ENCODE peak calls at places on chromosomes 16 and 17, in four cellular contexts. One of them, this sample, is unnamed.

GRCh38 chr17:55641559-55642160 is 81.0 kb downstream of the TMEM100 start:
- DNase-seq in CD8-positive, alpha-beta memory T cell: no peak
- DNase-seq in AG04450: peak
- DNase-seq in thoracic aorta: no peak
- DNase-seq in this sample: no peak

GRCh38 chr16:50269769-50270509 is 3.6 kb downstream of the ADCY7 start:
- DNase-seq in CD8-positive, alpha-beta memory T cell: no peak
- DNase-seq in AG04450: no peak
- DNase-seq in thoracic aorta: no peak
- DNase-seq in this sample: no peak

GRCh38 chr17:71726320-71726719 is 394.5 kb upstream of the SOX9 start:
- DNase-seq in CD8-positive, alpha-beta memory T cell: no peak
- DNase-seq in AG04450: no peak
- DNase-seq in thoracic aorta: no peak
- DNase-seq in this sample: no peak

GRCh38 chr17:50605434-50605833 is 29.2 kb upstream of the ABCC3 start:
- DNase-seq in CD8-positive, alpha-beta memory T cell: no peak
- DNase-seq in AG04450: no peak
- DNase-seq in thoracic aorta: no peak
- DNase-seq in this sample: no peak

GRCh38 chr16:56643080-56643778 is 4.8 kb downstream of the MT1A start:
- DNase-seq in CD8-positive, alpha-beta memory T cell: peak
- DNase-seq in AG04450: no peak
- DNase-seq in thoracic aorta: peak
- DNase-seq in this sample: no peak

GRCh38 chr16:1125471-1125870 is 27.4 kb upstream of the CACNA1H start:
- DNase-seq in CD8-positive, alpha-beta memory T cell: no peak
- DNase-seq in AG04450: peak
- DNase-seq in thoracic aorta: no peak
- DNase-seq in this sample: no peak

GRCh38 chr17:30203471-30203981 is 32.0 kb downstream of the SLC6A4 start:
- DNase-seq in CD8-positive, alpha-beta memory T cell: no peak
- DNase-seq in AG04450: no peak
- DNase-seq in thoracic aorta: no peak
- DNase-seq in this sample: no peak

GRCh38 chr16:11511328-11511727 is 75.4 kb downstream of the LITAF start:
- DNase-seq in CD8-positive, alpha-beta memory T cell: no peak
- DNase-seq in AG04450: no peak
- DNase-seq in thoracic aorta: no peak
- DNase-seq in this sample: no peak

GRCh38 chr16:7313170-7313569 is 19.5 kb upstream of the RBFOX1 start:
- DNase-seq in CD8-positive, alpha-beta memory T cell: no peak
- DNase-seq in AG04450: no peak
- DNase-seq in thoracic aorta: no peak
- DNase-seq in this sample: no peak

GRCh38 chr17:31736855-31737625 is 122.0 kb downstream of the COPRS start:
- DNase-seq in CD8-positive, alpha-beta memory T cell: no peak
- DNase-seq in AG04450: no peak
- DNase-seq in thoracic aorta: no peak
- DNase-seq in this sample: no peak

GRCh38 chr17:81392909-81393654 is 2.2 kb upstream of the BAHCC1 start:
- DNase-seq in CD8-positive, alpha-beta memory T cell: no peak
- DNase-seq in AG04450: no peak
- DNase-seq in thoracic aorta: no peak
- DNase-seq in this sample: no peak

GRCh38 chr17:49843774-49844350 is 4.0 kb downstream of the TAC4 start:
- DNase-seq in CD8-positive, alpha-beta memory T cell: no peak
- DNase-seq in AG04450: no peak
- DNase-seq in thoracic aorta: no peak
- DNase-seq in this sample: no peak

GRCh38 chr16:20735504-20735903 is 6.1 kb downstream of the THUMPD1 start:
- DNase-seq in CD8-positive, alpha-beta memory T cell: no peak
- DNase-seq in AG04450: no peak
- DNase-seq in thoracic aorta: no peak
- DNase-seq in this sample: no peak

GRCh38 chr17:17050346-17051345 is 8.4 kb downstream of the MPRIP start:
- DNase-seq in CD8-positive, alpha-beta memory T cell: no peak
- DNase-seq in AG04450: no peak
- DNase-seq in thoracic aorta: no peak
- DNase-seq in this sample: no peak

GRCh38 chr17:17051380-17051779 is 9.1 kb downstream of the MPRIP start:
- DNase-seq in CD8-positive, alpha-beta memory T cell: no peak
- DNase-seq in AG04450: no peak
- DNase-seq in thoracic aorta: no peak
- DNase-seq in this sample: no peak

GRCh38 chr17:17051791-17052461 is 9.7 kb downstream of the MPRIP start:
- DNase-seq in CD8-positive, alpha-beta memory T cell: no peak
- DNase-seq in AG04450: no peak
- DNase-seq in thoracic aorta: no peak
- DNase-seq in this sample: no peak

GRCh38 chr17:17044846-17045561 is 2.7 kb downstream of the MPRIP start:
- DNase-seq in CD8-positive, alpha-beta memory T cell: no peak
- DNase-seq in AG04450: peak
- DNase-seq in thoracic aorta: no peak
- DNase-seq in this sample: no peak

GRCh38 chr17:17048106-17048505 is 5.8 kb downstream of the MPRIP start:
- DNase-seq in CD8-positive, alpha-beta memory T cell: no peak
- DNase-seq in AG04450: no peak
- DNase-seq in thoracic aorta: no peak
- DNase-seq in this sample: no peak
- H3K27ac ChIP-seq in CD8-positive, alpha-beta memory T cell: no peak
- H3K27ac ChIP-seq in AG04450: no peak
- H3K27ac ChIP-seq in thoracic aorta: no peak
- H3K27ac ChIP-seq in this sample: no peak

DNA sequence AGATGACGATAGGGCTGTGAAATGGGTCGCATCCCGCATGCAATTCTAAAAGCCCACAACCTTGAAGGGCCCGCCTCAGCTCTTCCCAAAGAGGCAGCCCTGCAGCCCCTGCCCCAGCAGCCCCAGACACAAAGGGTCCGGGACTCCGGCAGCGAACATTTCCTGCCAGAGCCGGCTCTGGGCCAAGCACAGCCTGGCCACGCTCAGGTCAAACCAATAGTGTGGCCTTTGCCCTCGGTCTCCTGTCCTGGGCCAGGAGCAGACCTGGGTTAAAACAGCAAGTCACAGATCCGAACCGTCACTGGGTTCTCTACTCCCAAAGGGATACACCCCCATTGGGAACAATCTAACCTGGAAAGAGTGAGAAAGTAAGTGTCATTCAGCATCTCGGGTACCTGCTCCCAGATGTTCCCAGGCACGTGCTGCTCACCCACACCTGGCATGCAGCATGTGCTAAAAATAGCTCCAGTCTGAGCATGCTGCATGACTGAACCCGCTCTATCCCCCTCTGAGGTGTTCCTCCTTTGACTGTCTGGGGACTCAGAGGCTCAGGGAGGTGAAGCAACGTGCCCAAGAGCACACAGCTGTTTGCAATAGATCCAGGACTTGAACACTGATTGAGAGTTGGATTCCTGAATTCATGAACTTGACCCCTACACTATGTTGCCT is 22.2 kb upstream of the ATP2A3 start:
- DNase-seq in CD8-positive, alpha-beta memory T cell: no peak
- DNase-seq in AG04450: no peak
- DNase-seq in thoracic aorta: no peak
- DNase-seq in this sample: no peak
- H3K27ac ChIP-seq in CD8-positive, alpha-beta memory T cell: no peak
- H3K27ac ChIP-seq in AG04450: no peak
- H3K27ac ChIP-seq in thoracic aorta: no peak
- H3K27ac ChIP-seq in this sample: no peak

GRCh38 chr16:86345521-86345920 is 164.8 kb upstream of the FOXF1 start:
- DNase-seq in CD8-positive, alpha-beta memory T cell: no peak
- DNase-seq in AG04450: no peak
- DNase-seq in thoracic aorta: no peak
- DNase-seq in this sample: no peak

GRCh38 chr16:86343111-86343642 is 167.2 kb upstream of the FOXF1 start:
- DNase-seq in CD8-positive, alpha-beta memory T cell: no peak
- DNase-seq in AG04450: peak
- DNase-seq in thoracic aorta: peak
- DNase-seq in this sample: no peak

GRCh38 chr16:86344881-86345280 is 165.4 kb upstream of the FOXF1 start:
- DNase-seq in CD8-positive, alpha-beta memory T cell: no peak
- DNase-seq in AG04450: no peak
- DNase-seq in thoracic aorta: no peak
- DNase-seq in this sample: no peak

GRCh38 chr16:86344586-86344871 is 165.8 kb upstream of the FOXF1 start:
- DNase-seq in CD8-positive, alpha-beta memory T cell: no peak
- DNase-seq in AG04450: no peak
- DNase-seq in thoracic aorta: no peak
- DNase-seq in this sample: no peak

GRCh38 chr16:86343733-86344585 is 166.4 kb upstream of the FOXF1 start:
- DNase-seq in CD8-positive, alpha-beta memory T cell: no peak
- DNase-seq in AG04450: no peak
- DNase-seq in thoracic aorta: no peak
- DNase-seq in this sample: no peak
- H3K27ac ChIP-seq in CD8-positive, alpha-beta memory T cell: no peak
- H3K27ac ChIP-seq in AG04450: peak
- H3K27ac ChIP-seq in thoracic aorta: peak
- H3K27ac ChIP-seq in this sample: no peak

DNA sequence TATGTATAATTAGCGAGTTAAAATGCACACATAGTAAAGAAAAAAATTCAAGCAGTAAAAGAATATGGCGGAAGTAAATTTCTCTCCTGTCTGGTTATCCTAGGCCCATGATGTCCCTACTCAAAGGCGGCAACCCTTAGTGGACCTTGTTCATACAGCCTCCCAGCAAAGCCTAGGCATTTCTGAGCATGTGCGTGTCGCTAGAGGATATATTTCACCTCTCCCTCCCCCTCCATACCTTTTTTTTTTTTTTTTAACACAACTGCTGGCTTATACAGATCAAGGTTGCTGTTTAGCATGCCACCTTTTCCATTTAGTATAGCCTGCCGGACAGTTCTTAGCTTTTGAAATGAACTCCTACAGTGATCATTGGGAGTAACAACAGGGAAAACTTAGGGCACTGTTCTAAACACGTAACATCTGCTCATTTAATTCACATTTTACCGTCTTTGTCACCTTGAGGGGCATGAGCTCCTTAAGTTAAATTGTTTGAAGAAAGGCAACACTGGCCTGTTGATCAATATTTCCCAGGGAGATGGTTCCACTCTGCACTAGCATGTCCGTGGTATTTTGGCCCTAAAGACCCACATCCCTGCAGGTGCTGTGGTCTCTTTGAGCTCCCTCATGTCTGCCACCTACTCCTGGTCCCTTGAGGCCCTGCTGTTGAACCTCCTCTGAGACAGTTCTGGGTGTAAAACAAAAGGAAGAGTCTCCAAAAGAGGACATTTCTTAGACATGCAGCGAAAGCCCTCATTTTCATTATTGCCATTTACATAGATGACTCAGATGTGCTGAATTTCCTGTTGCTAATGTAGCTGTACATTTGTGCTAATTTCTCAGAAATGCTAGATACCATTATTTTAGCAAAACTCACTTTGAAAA is 4.1 kb upstream of the TNFRSF13B start:
- DNase-seq in CD8-positive, alpha-beta memory T cell: no peak
- DNase-seq in AG04450: no peak
- DNase-seq in thoracic aorta: no peak
- DNase-seq in this sample: no peak
- H3K27ac ChIP-seq in CD8-positive, alpha-beta memory T cell: no peak
- H3K27ac ChIP-seq in AG04450: no peak
- H3K27ac ChIP-seq in thoracic aorta: no peak
- H3K27ac ChIP-seq in this sample: no peak

GRCh38 chr17:40315678-40316570 is 6.9 kb downstream of the RARA start:
- DNase-seq in CD8-positive, alpha-beta memory T cell: no peak
- DNase-seq in AG04450: no peak
- DNase-seq in thoracic aorta: no peak
- DNase-seq in this sample: no peak
- H3K27ac ChIP-seq in CD8-positive, alpha-beta memory T cell: no peak
- H3K27ac ChIP-seq in AG04450: no peak
- H3K27ac ChIP-seq in thoracic aorta: peak
- H3K27ac ChIP-seq in this sample: no peak

GRCh38 chr17:18981385-18981641 is 23.3 kb downstream of the FAM83G start:
- DNase-seq in CD8-positive, alpha-beta memory T cell: no peak
- DNase-seq in AG04450: no peak
- DNase-seq in thoracic aorta: no peak
- DNase-seq in this sample: no peak
- H3K27ac ChIP-seq in CD8-positive, alpha-beta memory T cell: no peak
- H3K27ac ChIP-seq in AG04450: peak
- H3K27ac ChIP-seq in thoracic aorta: no peak
- H3K27ac ChIP-seq in this sample: peak